ENCODE peak calls at places on chromosomes 2 and 18, in eight cellular contexts. J is natural killer cell, N is body of pancreas, Q is cardiac fibroblast, P is right lobe of liver, Z is WTC11, C is psoas muscle, V is neural crest cell. Y is an unnamed sample.

GRCh38 chr18:6755107-6755506 is 25.6 kb downstream of the ARHGAP28 start:
- DNase-seq in V (no peak), Z (no peak), Q (no peak), C (no peak), J (no peak), N (no peak), P (no peak), Y (no peak)

GRCh38 chr18:2515408-2515807 is 55.9 kb downstream of the METTL4 start:
- DNase-seq in P (no peak), Q (peak), Z (no peak), C (no peak), N (no peak), V (no peak), J (no peak), Y (no peak)

GRCh38 chr2:223538920-223539440 is 63.2 kb downstream of the SCG2 start:
- DNase-seq in Z (no peak), P (no peak), N (no peak), V (no peak), J (no peak), Q (peak), C (no peak), Y (no peak)

GRCh38 chr2:163887182-163887581 is 151.4 kb upstream of the FIGN start:
- DNase-seq in P (no peak), Z (no peak), N (no peak), Q (no peak), J (no peak), V (no peak), C (no peak), Y (no peak)

GRCh38 chr2:68560583-68560982 is 82.8 kb upstream of the PROKR1 start:
- DNase-seq in Z (no peak), C (no peak), J (no peak), V (no peak), N (no peak), P (no peak), Q (no peak), Y (no peak)

GRCh38 chr2:45983213-45983612 is 314.0 kb upstream of the EPAS1 start:
- DNase-seq in J (no peak), P (no peak), V (no peak), C (no peak), Q (no peak), N (no peak), Z (no peak), Y (no peak)

GRCh38 chr2:88626171-88627054 is 851 bp downstream of the EIF2AK3 start:
- DNase-seq in V (peak), Q (peak), P (peak), Z (peak), C (peak), N (peak), J (peak), Y (peak)

GRCh38 chr2:47950340-47951280 is 44.3 kb upstream of the FBXO11 start:
- DNase-seq in V (no peak), C (no peak), Q (peak), N (no peak), P (no peak), J (no peak), Z (no peak), Y (no peak)

GRCh38 chr18:50847192-50847591 is 27.4 kb upstream of the MRO start:
- DNase-seq in J (no peak), C (no peak), P (no peak), Z (no peak), V (no peak), N (no peak), Q (peak), Y (no peak)

GRCh38 chr2:47520825-47521665 is 118.1 kb downstream of the MSH2 start:
- DNase-seq in P (peak), Q (peak), J (peak), Z (peak), V (no peak), C (peak), N (peak), Y (peak)

GRCh38 chr2:10355471-10356458 is 53.1 kb downstream of the HPCAL1 start:
- DNase-seq in C (no peak), Q (no peak), N (no peak), J (no peak), V (no peak), Z (no peak), P (no peak), Y (no peak)

GRCh38 chr2:184611221-184612085 is 13.1 kb downstream of the ZNF804A start:
- DNase-seq in C (no peak), J (no peak), Q (peak), P (no peak), V (no peak), Z (no peak), N (no peak), Y (no peak)

GRCh38 chr18:79548077-79548450 is 131.5 kb upstream of the CTDP1 start:
- DNase-seq in V (no peak), Q (no peak), Z (no peak), J (peak), P (no peak), C (no peak), N (no peak), Y (peak)

GRCh38 chr2:124343827-124344498 is 318.9 kb downstream of the CNTNAP5 start:
- DNase-seq in V (no peak), J (no peak), C (no peak), Z (no peak), Q (no peak), N (no peak), P (no peak), Y (no peak)

GRCh38 chr2:71254078-71254477 is 27.2 kb upstream of the PAIP2B start:
- DNase-seq in Z (no peak), P (no peak), Q (no peak), C (no peak), J (no peak), N (no peak), V (no peak), Y (no peak)

GRCh38 chr2:156333951-156334495 is 1.5 kb upstream of the NR4A2 start:
- DNase-seq in Z (peak), V (peak), N (peak), C (peak), P (peak), J (peak), Q (no peak), Y (peak)
- TF ChIP-seq CTCF in Z (no peak), V (no peak), N (no peak), C (no peak), P (no peak), J (no peak), Q (peak), Y (no peak)

DNA sequence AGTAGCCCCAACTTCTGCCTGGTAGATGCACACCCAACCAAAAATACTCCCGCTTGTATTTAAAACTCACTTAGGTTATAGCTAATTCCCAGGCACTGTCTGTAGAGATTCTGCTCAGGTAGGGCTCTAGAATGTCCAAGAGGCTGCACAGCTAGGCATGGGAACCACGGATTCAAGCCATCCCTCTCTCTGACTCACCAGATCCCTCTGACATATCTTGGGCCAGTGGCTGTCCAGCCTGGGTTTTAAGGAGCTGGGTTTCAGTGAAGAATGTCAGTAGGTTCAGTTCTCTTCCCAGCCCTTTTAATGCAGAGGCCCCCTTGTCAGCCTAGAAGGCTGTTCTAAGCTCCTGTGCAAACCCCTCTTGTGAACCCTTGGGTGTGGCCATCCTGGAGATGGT is 15.9 kb upstream of the IL1R1 start:
- DNase-seq in V (no peak), P (no peak), C (no peak), Z (no peak), Q (peak), J (no peak), N (no peak), Y (no peak)
- TF ChIP-seq CTCF in V (no peak), P (no peak), C (no peak), Z (no peak), Q (no peak), J (no peak), N (no peak), Y (no peak)

GRCh38 chr2:134124047-134124753 is 129.7 kb upstream of the MGAT5 start:
- DNase-seq in V (no peak), N (no peak), C (no peak), Q (peak), J (no peak), Z (no peak), P (no peak), Y (no peak)

GRCh38 chr2:134119672-134120159 is 134.2 kb upstream of the MGAT5 start:
- DNase-seq in Q (peak), N (peak), V (peak), C (peak), J (peak), P (peak), Z (peak), Y (peak)

GRCh38 chr2:134120160-134120717 is 133.6 kb upstream of the MGAT5 start:
- DNase-seq in C (peak), J (no peak), Q (no peak), N (peak), V (peak), Z (peak), P (no peak), Y (no peak)

GRCh38 chr2:134120718-134121630 is 132.9 kb upstream of the MGAT5 start:
- DNase-seq in Q (peak), P (peak), N (peak), Z (peak), C (peak), V (peak), J (peak), Y (peak)

DNA sequence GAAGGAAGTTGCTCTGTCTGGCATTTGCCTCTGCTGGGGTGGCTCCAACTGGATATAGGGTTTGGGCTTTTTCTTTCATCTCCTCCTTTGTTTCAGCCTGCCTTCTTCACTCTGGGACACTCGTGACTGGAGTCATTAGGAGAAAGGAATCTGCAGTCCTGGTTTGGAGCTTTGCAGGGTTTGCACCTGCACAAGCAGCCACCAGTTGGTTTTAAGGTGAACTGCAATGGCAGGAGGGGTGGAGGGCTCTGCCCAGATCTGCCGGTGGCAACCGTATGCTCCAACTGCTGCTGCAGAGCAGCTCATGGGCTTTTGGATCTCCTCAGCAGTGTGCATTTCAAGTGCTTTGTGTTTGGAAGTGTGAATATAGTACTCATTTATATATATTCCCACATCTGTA is 131.3 kb upstream of the MGAT5 start:
- DNase-seq in Q (no peak), P (no peak), J (no peak), N (no peak), V (no peak), Z (no peak), C (no peak), Y (no peak)
- TF ChIP-seq CTCF in Q (no peak), P (no peak), J (no peak), N (no peak), V (no peak), Z (no peak), C (no peak), Y (no peak)

GRCh38 chr2:240364961-240365775 is 70.3 kb upstream of the GPC1 start:
- DNase-seq in Q (no peak), V (no peak), P (no peak), J (no peak), C (no peak), N (no peak), Z (no peak), Y (peak)
- TF ChIP-seq CTCF in Q (no peak), V (no peak), P (no peak), J (no peak), C (no peak), N (no peak), Z (no peak), Y (no peak)

GRCh38 chr2:214830794-214831346 is 21.4 kb upstream of the BARD1 start:
- DNase-seq in J (no peak), P (no peak), V (no peak), N (no peak), C (no peak), Q (peak), Z (no peak), Y (no peak)
- TF ChIP-seq CTCF in J (no peak), P (peak), V (peak), N (no peak), C (peak), Q (peak), Z (no peak), Y (peak)

DNA sequence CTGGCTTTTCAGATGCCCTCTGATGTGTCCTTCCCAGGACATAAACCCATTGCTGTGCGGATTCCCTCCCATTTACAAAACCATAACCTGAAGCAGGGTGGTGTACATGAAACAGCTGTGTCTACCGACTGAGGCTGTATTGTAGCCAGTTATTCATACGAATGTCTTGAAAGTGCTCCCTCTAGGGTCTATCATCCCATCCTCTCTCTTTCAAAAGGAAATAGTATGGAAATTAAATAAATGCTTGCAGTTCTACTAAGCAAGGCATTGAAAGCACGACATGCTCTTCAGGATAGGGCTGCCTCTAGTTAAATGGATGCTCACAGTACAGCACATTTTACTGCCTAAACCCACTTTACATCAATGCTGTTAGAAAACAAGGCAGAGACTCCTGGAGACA is 112.2 kb upstream of the PXDN start:
- DNase-seq in N (no peak), C (no peak), Z (no peak), Q (no peak), J (no peak), V (no peak), P (no peak), Y (no peak)
- TF ChIP-seq CTCF in N (no peak), C (no peak), Z (no peak), Q (no peak), J (no peak), V (no peak), P (no peak), Y (no peak)

GRCh38 chr2:16324544-16324937 is 341.1 kb downstream of the CYRIA start:
- DNase-seq in Z (no peak), J (no peak), V (no peak), Q (no peak), N (no peak), P (no peak), C (no peak), Y (no peak)

GRCh38 chr2:16327311-16327710 is 338.3 kb downstream of the CYRIA start:
- DNase-seq in C (no peak), N (no peak), V (no peak), Z (no peak), Q (no peak), P (no peak), J (no peak), Y (no peak)

GRCh38 chr2:16324971-16325612 is 340.5 kb downstream of the CYRIA start:
- DNase-seq in N (no peak), V (no peak), C (no peak), J (no peak), P (no peak), Z (no peak), Q (no peak), Y (no peak)

GRCh38 chr2:16326736-16327300 is 338.8 kb downstream of the CYRIA start:
- DNase-seq in N (no peak), Z (no peak), Q (no peak), P (no peak), J (no peak), V (no peak), C (no peak), Y (no peak)

DNA sequence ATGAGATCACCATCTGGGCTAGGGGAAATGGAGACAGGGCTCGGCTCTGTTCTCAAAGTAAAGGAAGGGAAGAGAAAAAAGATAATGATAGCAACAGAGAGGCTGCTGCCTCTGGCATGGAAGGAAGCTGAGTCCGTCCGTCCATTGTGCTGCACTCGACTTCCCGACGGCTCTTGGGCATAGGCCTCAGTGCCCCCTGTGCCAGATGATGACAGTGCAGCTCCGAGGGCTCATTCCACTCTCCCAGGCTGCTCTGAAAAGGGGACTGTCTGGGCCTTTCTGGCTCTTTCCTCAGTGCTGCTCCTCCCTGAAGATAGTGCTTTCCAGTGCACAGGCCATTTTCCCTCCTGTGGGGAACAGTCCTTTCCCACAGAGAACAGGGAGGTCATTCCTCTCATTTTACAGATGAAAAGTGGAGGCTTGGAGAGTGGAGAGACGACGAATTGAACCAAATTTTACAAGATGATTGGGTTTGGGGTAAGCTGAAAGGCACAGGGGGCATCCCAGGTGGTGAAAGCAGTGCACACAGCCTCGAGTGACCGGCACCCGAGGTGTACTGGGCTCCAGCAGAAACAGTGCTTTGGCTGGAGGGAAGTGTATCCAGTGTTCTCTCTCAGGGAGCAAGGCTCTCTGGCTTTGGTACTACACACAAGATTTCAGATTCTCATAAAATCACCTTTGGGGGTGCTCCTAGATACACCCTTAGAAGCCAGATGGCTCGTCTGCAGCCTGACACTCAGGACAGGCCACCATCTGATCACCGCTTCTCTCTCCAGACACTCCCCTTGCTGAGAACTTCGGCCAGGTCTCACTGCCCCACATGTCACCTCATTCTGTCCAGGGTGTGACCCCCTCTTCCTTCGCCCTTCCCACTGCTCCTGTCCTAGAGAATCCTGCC is 339.8 kb downstream of the CYRIA start:
- DNase-seq in N (no peak), P (no peak), Q (no peak), Z (no peak), V (no peak), J (no peak), C (no peak), Y (no peak)
- TF ChIP-seq CTCF in N (no peak), P (no peak), Q (no peak), Z (no peak), V (no peak), J (no peak), C (no peak), Y (no peak)

GRCh38 chr2:84492571-84492970 is 23.7 kb upstream of the DNAH6 start:
- DNase-seq in V (no peak), J (no peak), C (no peak), N (no peak), Z (no peak), Q (no peak), P (no peak), Y (no peak)
- TF ChIP-seq CTCF in V (peak), J (no peak), C (no peak), N (no peak), Z (no peak), Q (no peak), P (no peak), Y (no peak)

GRCh38 chr2:12168354-12169059 is 422.1 kb downstream of the LPIN1 start:
- DNase-seq in N (no peak), C (no peak), V (no peak), Q (no peak), J (no peak), Z (no peak), P (no peak), Y (no peak)

GRCh38 chr2:12169721-12170120 is 423.3 kb downstream of the LPIN1 start:
- DNase-seq in V (no peak), C (peak), Q (peak), N (no peak), P (peak), J (no peak), Z (no peak), Y (peak)

GRCh38 chr2:12170151-12170550 is 423.7 kb downstream of the LPIN1 start:
- DNase-seq in Z (no peak), J (no peak), N (no peak), C (no peak), V (no peak), P (no peak), Q (no peak), Y (no peak)

GRCh38 chr2:12169060-12169406 is 422.6 kb downstream of the LPIN1 start:
- DNase-seq in V (no peak), J (no peak), N (no peak), P (no peak), Z (no peak), Q (peak), C (peak), Y (peak)

GRCh38 chr2:12167525-12168317 is 421.3 kb downstream of the LPIN1 start:
- DNase-seq in J (no peak), N (no peak), Q (no peak), C (no peak), Z (peak), V (peak), P (no peak), Y (no peak)
- TF ChIP-seq CTCF in J (no peak), N (no peak), Q (no peak), C (no peak), Z (no peak), V (no peak), P (no peak), Y (no peak)

Y was measured in CD14-positive monocyte.